ENCODE peak calls at places on chromosomes 7 and 10, in six cellular contexts. X, A, H, F, E and D are unnamed samples.

GRCh38 chr10:119327096-119327745 is 119.8 kb downstream of the GRK5 start:
- DNase-seq in X (no peak), E (no peak), F (no peak), H (no peak), A (no peak), D (no peak)

GRCh38 chr10:82551501-82551900 is 676.5 kb downstream of the NRG3 start:
- DNase-seq in H (no peak), F (no peak), E (no peak), X (no peak), A (no peak), D (no peak)

GRCh38 chr7:28052933-28053332 is 127.7 kb downstream of the JAZF1 start:
- DNase-seq in H (no peak), E (no peak), A (no peak), X (no peak), F (no peak), D (no peak)

GRCh38 chr7:14902589-14902963 is at the start of gene DGKB:
- DNase-seq in F (no peak), X (no peak), A (no peak), H (peak; percentile 39), E (no peak), D (no peak)

GRCh38 chr7:1579481-1580421 is 9.9 kb upstream of the PSMG3 start:
- DNase-seq in E (peak; percentile 74), A (peak; percentile 82), F (peak; percentile 74), X (no peak), H (peak; percentile 74), D (no peak)

GRCh38 chr7:45661302-45661995 is 87.3 kb downstream of the ADCY1 start:
- DNase-seq in F (no peak), X (no peak), E (peak; percentile 5), H (no peak), A (no peak), D (peak; percentile 58)

GRCh38 chr7:148622887-148623585 is 32.5 kb downstream of the C7orf33 start:
- DNase-seq in X (no peak), E (no peak), H (no peak), A (no peak), F (no peak), D (no peak)

GRCh38 chr7:69683002-69683401 is 84.7 kb downstream of the AUTS2 start:
- DNase-seq in E (peak; percentile 26), A (no peak), X (no peak), H (no peak), F (no peak), D (no peak)

GRCh38 chr10:22630229-22631174 is 83.9 kb downstream of the PIP4K2A start:
- DNase-seq in F (no peak), E (no peak), A (no peak), H (no peak), X (peak; percentile 92), D (no peak)

GRCh38 chr10:61438141-61438984 is 14.8 kb downstream of the TMEM26 start:
- DNase-seq in F (no peak), A (no peak), X (no peak), E (no peak), H (no peak), D (no peak)

GRCh38 chr7:131161103-131161502 is 166.6 kb upstream of the MKLN1 start:
- DNase-seq in E (no peak), H (no peak), X (no peak), A (no peak), F (no peak), D (no peak)

GRCh38 chr7:27593226-27593625 is 69.5 kb downstream of the HIBADH start:
- DNase-seq in A (no peak), F (no peak), H (no peak), X (no peak), E (no peak), D (no peak)

GRCh38 chr10:43048301-43049051 is 28.4 kb upstream of the RET start:
- DNase-seq in X (no peak), H (no peak), A (peak; percentile 7), F (no peak), E (no peak), D (no peak)

GRCh38 chr7:141157138-141157765 is 83.4 kb downstream of the TMEM178B start:
- DNase-seq in X (no peak), E (no peak), A (no peak), H (no peak), F (no peak), D (no peak)

GRCh38 chr10:114795039-114795438 is 26.5 kb upstream of the FHIP2A start:
- DNase-seq in H (no peak), F (no peak), A (no peak), E (no peak), X (no peak), D (no peak)

GRCh38 chr7:138755831-138756590 is 41.8 kb upstream of the TMEM213 start:
- DNase-seq in H (no peak), A (no peak), X (no peak), F (no peak), E (no peak), D (no peak)

GRCh38 chr7:127107601-127108007 is 145.1 kb downstream of the GRM8 start:
- DNase-seq in X (peak; percentile 8), A (no peak), H (peak; percentile 26), E (peak; percentile 36), F (peak; percentile 30), D (no peak)

GRCh38 chr10:103038570-103038969 is 120.5 kb downstream of the CNNM2 start:
- DNase-seq in H (no peak), A (no peak), E (no peak), X (no peak), F (no peak), D (no peak)

GRCh38 chr7:39651262-39651661 is 27.9 kb downstream of the RALA start:
- DNase-seq in F (no peak), E (no peak), H (no peak), A (no peak), X (no peak), D (no peak)

GRCh38 chr10:4473977-4474376 is 352.0 kb upstream of the AKR1E2 start:
- DNase-seq in E (no peak), F (no peak), A (no peak), X (no peak), H (no peak), D (no peak)

GRCh38 chr10:128055061-128055868 is 71.0 kb downstream of the MKI67 start:
- DNase-seq in E (no peak), F (no peak), X (no peak), H (no peak), A (no peak), D (no peak)

GRCh38 chr10:119658274-119658673 is 7.1 kb downstream of the BAG3 start:
- DNase-seq in X (no peak), H (peak; percentile 89), A (peak; percentile 86), E (peak; percentile 85), F (peak; percentile 92), D (no peak)

GRCh38 chr7:30526163-30526562 is 21.5 kb upstream of the GGCT start:
- DNase-seq in H (no peak), X (no peak), F (no peak), A (no peak), E (no peak), D (no peak)

GRCh38 chr7:47932466-47933037 is 15.7 kb downstream of the PKD1L1 start:
- DNase-seq in E (no peak), F (no peak), H (no peak), A (no peak), X (no peak), D (no peak)

GRCh38 chr7:135501402-135501801 is 8.5 kb downstream of the CNOT4 start:
- DNase-seq in E (no peak), A (no peak), H (no peak), F (no peak), X (no peak), D (no peak)
- TF ChIP-seq CTCF in E (no peak), A (no peak), H (no peak), F (no peak), X (no peak), D (no peak)

DNA sequence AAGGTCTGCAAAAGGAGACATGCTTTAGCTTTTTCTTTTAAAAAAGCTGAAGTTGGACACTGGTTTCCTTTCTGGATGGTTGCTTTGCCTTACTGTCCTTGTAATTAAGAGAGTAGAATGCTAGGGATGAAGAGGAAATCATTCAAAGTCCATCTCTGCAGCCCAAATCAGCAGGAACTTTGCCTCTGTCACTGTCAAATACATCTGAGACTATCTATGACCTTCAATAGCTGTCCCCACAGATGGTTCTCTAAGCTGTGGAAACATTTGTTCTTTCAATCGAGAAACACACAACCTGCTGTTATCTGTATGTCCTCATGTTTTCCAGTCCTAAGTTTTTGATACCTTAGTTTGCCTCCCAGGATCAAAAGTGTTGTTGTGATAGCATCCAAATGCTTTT is 117.5 kb downstream of the SORBS1 start:
- DNase-seq in E (no peak), H (no peak), X (no peak), A (no peak), F (no peak), D (no peak)
- TF ChIP-seq POLR2A in E (no peak), H (no peak), X (no peak), A (no peak), F (no peak), D (no peak)

GRCh38 chr10:133306097-133306476 is 2.6 kb downstream of the TUBGCP2 start:
- DNase-seq in X (no peak), E (no peak), A (no peak), H (no peak), F (no peak), D (no peak)
- H3K27ac ChIP-seq in X (peak overlapping the region; percentile 38), E (peak overlapping the region; percentile 40), A (no peak overlapping the region), H (no peak overlapping the region), F (no peak overlapping the region), D (peak overlapping the region; percentile 28)

DNA sequence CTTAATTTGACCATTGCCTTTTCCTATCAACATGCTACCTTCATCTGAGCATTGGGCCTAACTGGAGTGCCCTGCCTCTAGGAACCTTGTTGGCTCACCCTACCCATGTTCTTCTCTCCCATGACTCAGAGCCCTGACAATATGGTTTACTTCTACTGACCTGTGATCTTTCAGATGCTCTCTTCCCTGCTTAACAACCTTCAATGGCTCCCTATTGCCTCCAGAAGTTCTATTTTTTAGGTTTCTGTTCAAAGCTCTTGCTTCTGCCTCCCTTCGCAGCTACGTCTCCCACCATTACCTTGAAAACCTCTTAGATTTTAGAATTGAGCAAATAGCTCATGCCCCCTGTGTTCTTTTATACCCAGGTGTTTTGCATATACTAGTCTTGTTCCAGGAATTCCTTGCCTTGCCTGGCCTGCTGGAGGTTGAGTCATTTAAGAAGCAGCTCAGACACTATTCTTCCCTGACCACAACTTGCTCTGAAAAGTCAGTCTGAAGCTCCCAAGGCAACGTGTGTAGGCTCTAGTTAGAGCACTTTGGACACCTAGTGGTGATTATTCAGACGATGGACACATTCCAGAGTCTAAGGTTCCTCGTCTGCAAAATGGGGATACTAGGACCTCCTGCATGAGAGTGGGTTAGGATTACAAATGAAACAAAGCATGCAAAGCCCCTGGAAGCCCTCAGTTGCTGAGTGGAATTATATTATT is 64.4 kb upstream of the EMX2 start:
- DNase-seq in F (peak; percentile 47), X (no peak), E (no peak), A (no peak), H (no peak), D (no peak)
- TF ChIP-seq CTCF in F (peak; percentile 26), X (no peak), E (no peak), A (no peak), H (no peak), D (no peak)